ENCODE peak calls at places on chromosomes 2 and 18, in nine cellular contexts. G is astrocyte of the spinal cord, E is PC-9, X is mammary epithelial cell, C is ovary, U is psoas muscle, F is fibroblast of lung, Y is epithelial cell of proximal tubule, S is BE2C. A is an unnamed sample.

GRCh38 chr2:26581266-26581990 is 59.7 kb downstream of the CIB4 start:
- DNase-seq in G (no peak), S (no peak), F (no peak), X (no peak), U (no peak), E (no peak), C (no peak), Y (no peak), A (no peak)

GRCh38 chr18:56510108-56510507 is 128.3 kb downstream of the TXNL1 start:
- DNase-seq in G (no peak), F (no peak), U (no peak), C (no peak), X (no peak), E (no peak), Y (no peak), S (no peak), A (no peak)

GRCh38 chr2:143128681-143129580 is at the start of gene ARHGAP15:
- DNase-seq in X (no peak), S (peak), F (no peak), E (no peak), C (no peak), Y (no peak), G (no peak), U (no peak), A (no peak)

GRCh38 chr2:139366659-139367058 is 586.5 kb upstream of the NXPH2 start:
- DNase-seq in S (no peak), C (no peak), F (no peak), E (no peak), G (no peak), X (no peak), U (no peak), Y (no peak), A (no peak)

GRCh38 chr2:131151398-131151797 is 46.3 kb downstream of the PLEKHB2 start:
- DNase-seq in S (no peak), Y (no peak), C (no peak), G (no peak), U (no peak), F (no peak), X (no peak), E (no peak), A (no peak)

GRCh38 chr2:68225119-68225632 is 27.2 kb downstream of the PPP3R1 start:
- DNase-seq in E (no peak), X (peak), Y (peak), S (peak), F (peak), U (no peak), G (no peak), C (no peak), A (no peak)

GRCh38 chr18:35289293-35290069 is 548 bp downstream of the ZSCAN30 start:
- DNase-seq in G (peak), U (no peak), S (no peak), Y (no peak), F (peak), C (peak), X (peak), E (no peak), A (no peak)

GRCh38 chr2:175310813-175311504 is 129.4 kb upstream of the ATP5MC3 start:
- DNase-seq in U (no peak), F (no peak), Y (no peak), X (no peak), E (no peak), C (no peak), G (no peak), S (no peak), A (no peak)

GRCh38 chr2:213149949-213150314 is 1.5 kb downstream of the IKZF2 start:
- DNase-seq in F (no peak), G (no peak), U (no peak), X (no peak), Y (no peak), C (no peak), S (no peak), E (no peak), A (no peak)

GRCh38 chr2:43080626-43081025 is 145.8 kb downstream of the ZFP36L2 start:
- DNase-seq in E (no peak), S (peak), C (no peak), F (no peak), Y (no peak), X (no peak), G (no peak), U (no peak), A (no peak)

GRCh38 chr2:201579536-201579935 is 63.8 kb downstream of the TMEM237 start:
- DNase-seq in X (no peak), Y (no peak), G (peak), U (no peak), S (no peak), C (no peak), E (no peak), F (peak), A (peak)

GRCh38 chr2:39609917-39610316 is 55.8 kb upstream of the TMEM178A start:
- DNase-seq in F (no peak), X (no peak), Y (no peak), G (no peak), U (no peak), S (no peak), C (no peak), E (no peak), A (no peak)

GRCh38 chr2:20186855-20187187 is 38.1 kb downstream of the SDC1 start:
- DNase-seq in F (no peak), G (no peak), S (no peak), E (no peak), X (no peak), U (no peak), C (no peak), Y (no peak), A (no peak)

GRCh38 chr2:31248139-31248538 is 14.2 kb downstream of the EHD3 start:
- DNase-seq in E (no peak), G (no peak), F (no peak), X (no peak), S (no peak), U (no peak), Y (no peak), C (no peak), A (no peak)

GRCh38 chr2:166436976-166437375 is 57.1 kb downstream of the SCN7A start:
- DNase-seq in E (no peak), C (no peak), S (no peak), G (no peak), U (no peak), F (no peak), X (no peak), Y (no peak), A (no peak)

GRCh38 chr18:3554091-3554601 is 104.2 kb downstream of the TGIF1 start:
- DNase-seq in Y (no peak), E (no peak), X (no peak), S (no peak), G (no peak), U (no peak), C (no peak), F (no peak), A (no peak)

GRCh38 chr2:130135692-130136541 is 6.9 kb upstream of the POTEF start:
- DNase-seq in E (peak), C (no peak), U (no peak), X (no peak), Y (no peak), F (no peak), S (no peak), G (no peak), A (no peak)

GRCh38 chr2:174350018-174350417 is 15.3 kb downstream of the SP9 start:
- DNase-seq in U (no peak), Y (no peak), C (no peak), F (no peak), X (no peak), G (no peak), S (no peak), E (no peak), A (no peak)

GRCh38 chr18:23631746-23632145 is 31.0 kb downstream of the ANKRD29 start:
- DNase-seq in S (peak), G (no peak), Y (no peak), U (no peak), E (no peak), F (no peak), X (peak), C (no peak), A (no peak)

GRCh38 chr2:63059434-63060078 is 8.9 kb downstream of the OTX1 start:
- DNase-seq in E (no peak), X (no peak), G (no peak), Y (no peak), C (peak), F (no peak), U (peak), S (no peak), A (no peak)

GRCh38 chr2:37582911-37583310 is 88.5 kb downstream of the CDC42EP3 start:
- DNase-seq in U (no peak), G (no peak), X (no peak), F (no peak), S (no peak), Y (no peak), C (no peak), E (no peak), A (no peak)

GRCh38 chr2:1653137-1653789 is 91.1 kb downstream of the PXDN start:
- DNase-seq in Y (peak), U (peak), S (no peak), E (no peak), X (peak), F (peak), C (peak), G (peak), A (peak)

GRCh38 chr2:128640847-128641360 is 322.2 kb upstream of the HS6ST1 start:
- DNase-seq in C (no peak), U (no peak), S (no peak), X (no peak), G (no peak), F (no peak), E (no peak), Y (no peak), A (no peak)

GRCh38 chr2:70656421-70657010 is 102.9 kb upstream of the TGFA start:
- DNase-seq in E (no peak), S (no peak), Y (no peak), G (no peak), F (no peak), U (no peak), X (no peak), C (no peak), A (no peak)

GRCh38 chr2:60445684-60446184 is 107.7 kb downstream of the BCL11A start:
- DNase-seq in U (no peak), S (no peak), F (peak), C (no peak), E (no peak), G (no peak), Y (no peak), X (no peak), A (no peak)

GRCh38 chr2:219495531-219496122 is 3.1 kb upstream of the GMPPA start:
- DNase-seq in C (no peak), E (peak), S (peak), X (peak), U (peak), F (peak), G (peak), Y (no peak), A (no peak)

GRCh38 chr2:100703744-100704143 is 116.2 kb upstream of the NPAS2 start:
- DNase-seq in S (no peak), C (no peak), Y (no peak), E (no peak), U (no peak), X (no peak), G (no peak), F (no peak), A (no peak)

GRCh38 chr18:49098386-49098785 is 147.6 kb upstream of the SMAD7 start:
- DNase-seq in X (no peak), E (no peak), S (no peak), F (no peak), G (no peak), Y (no peak), C (no peak), U (no peak), A (no peak)

DNA sequence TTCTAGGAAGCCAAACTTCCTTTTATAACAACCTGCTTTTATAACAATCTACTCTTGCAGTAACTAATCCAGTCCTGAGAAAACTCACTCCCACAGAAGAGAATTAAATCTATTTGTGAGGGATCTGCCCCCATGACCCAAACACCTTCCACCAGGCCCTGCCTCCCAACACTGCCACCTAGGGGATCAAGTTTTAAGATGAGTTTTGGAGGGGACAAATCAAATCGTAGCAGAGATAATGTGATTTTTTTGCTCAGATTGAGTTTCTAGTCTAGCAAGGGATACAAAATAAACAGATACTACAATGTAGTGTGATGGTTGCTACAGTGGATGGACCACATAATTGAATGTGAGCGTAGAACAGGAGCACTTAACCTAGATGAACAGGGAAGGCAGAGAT is 52.2 kb downstream of the NCOA1 start:
- DNase-seq in Y (no peak), U (no peak), F (no peak), S (peak), E (no peak), X (no peak), G (no peak), C (no peak), A (no peak)
- TF ChIP-seq CTCF in Y (peak), U (peak), F (peak), S (peak), E (peak), X (peak), G (peak), C (no peak), A (no peak)

DNA sequence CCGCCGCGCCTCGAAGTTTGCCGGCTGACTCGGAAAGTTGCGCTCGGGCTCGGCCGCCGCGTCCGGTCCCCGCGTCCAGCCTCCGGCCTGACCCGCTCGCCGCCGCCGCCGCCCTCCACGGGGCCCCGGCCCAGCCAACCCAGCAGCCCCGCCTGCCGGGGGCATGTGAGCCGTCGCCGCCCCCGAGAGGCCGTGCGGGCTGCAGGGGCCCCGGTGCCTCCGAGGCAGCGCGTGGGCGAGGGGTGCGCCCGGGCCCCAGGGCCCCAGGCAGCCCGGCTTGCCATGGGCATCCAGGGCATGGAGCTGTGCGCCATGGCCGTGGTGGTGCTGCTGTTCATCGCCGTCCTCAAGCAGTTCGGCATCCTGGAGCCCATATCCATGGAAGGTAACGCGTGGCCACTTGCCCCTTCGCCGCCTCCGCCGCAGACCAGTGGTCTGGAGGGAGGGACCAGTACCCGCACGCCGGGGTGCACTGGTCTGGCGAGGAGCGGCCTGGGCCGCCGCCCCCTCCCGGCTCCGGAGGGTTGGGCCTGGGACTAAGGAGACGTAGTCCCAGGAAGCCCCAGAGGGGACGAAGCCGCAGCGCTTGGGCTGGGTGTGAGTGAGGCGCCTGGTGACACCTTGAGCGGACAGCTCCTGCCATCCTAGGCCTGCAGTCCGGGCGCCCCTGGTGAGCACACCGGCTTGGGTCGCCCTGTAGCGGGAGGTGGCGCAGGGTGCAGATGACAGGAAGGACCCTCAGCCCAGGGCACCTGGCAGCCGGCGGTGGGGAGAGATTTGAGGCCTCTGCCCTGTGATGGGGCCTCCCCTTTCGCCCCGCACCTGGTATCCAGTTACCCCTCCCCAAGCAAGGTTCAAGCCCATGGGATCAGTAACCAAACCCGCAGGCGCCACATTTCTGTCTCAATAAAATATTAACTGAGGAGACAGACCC is 49.9 kb downstream of the KCNIP3 start:
- DNase-seq in C (peak), X (no peak), S (no peak), G (no peak), E (no peak), U (peak), Y (no peak), F (peak), A (no peak)
- H3K4me3 ChIP-seq in C (peak), X (peak), S (no peak), G (peak), E (no peak), U (peak), Y (peak), F (peak), A (peak)

GRCh38 chr18:77119101-77119850 is 13.3 kb downstream of the MBP start:
- DNase-seq in S (no peak), F (no peak), U (peak), E (no peak), G (no peak), Y (no peak), C (no peak), X (no peak), A (no peak)
- TF ChIP-seq CTCF in S (no peak), F (no peak), U (no peak), E (no peak), G (no peak), Y (no peak), C (no peak), X (no peak), A (no peak)

GRCh38 chr2:231410293-231411004 is 14.9 kb downstream of the B3GNT7 start:
- DNase-seq in Y (no peak), E (no peak), X (no peak), C (peak), F (no peak), S (no peak), U (no peak), G (no peak), A (no peak)
- H3K4me3 ChIP-seq in Y (no peak), E (no peak), X (no peak), C (no peak), F (no peak), S (no peak), U (no peak), G (no peak), A (no peak)

GRCh38 chr2:3612639-3613523 is 18.0 kb downstream of the COLEC11 start:
- DNase-seq in U (peak), C (peak), X (no peak), E (no peak), Y (no peak), F (no peak), S (no peak), G (no peak), A (no peak)
- TF ChIP-seq CTCF in U (no peak), C (no peak), X (no peak), E (no peak), Y (no peak), F (no peak), S (no peak), G (no peak), A (no peak)